ENCODE peak calls at places on chromosomes 6 and 20, in four cellular contexts. One of them, this sample, is unnamed.

GRCh38 chr20:37308098-37309050 is 18.9 kb downstream of the MANBAL start:
- DNase-seq in body of pancreas: no peak
- DNase-seq in A673: no peak
- DNase-seq in astrocyte: no peak
- DNase-seq in this sample: no peak

GRCh38 chr6:125153541-125154183 is at the start of gene TPD52L1:
- DNase-seq in body of pancreas: peak; percentile 93
- DNase-seq in A673: peak; percentile 72
- DNase-seq in astrocyte: peak; percentile 62
- DNase-seq in this sample: no peak

GRCh38 chr6:86276056-86276455 is 633.4 kb upstream of the SYNCRIP start:
- DNase-seq in body of pancreas: no peak
- DNase-seq in A673: no peak
- DNase-seq in astrocyte: no peak
- DNase-seq in this sample: no peak

GRCh38 chr20:15596220-15596875 is 976.9 kb downstream of the KIF16B start:
- DNase-seq in body of pancreas: no peak
- DNase-seq in A673: no peak
- DNase-seq in astrocyte: no peak
- DNase-seq in this sample: no peak

GRCh38 chr6:111406200-111406711 is 76.8 kb downstream of the REV3L start:
- DNase-seq in body of pancreas: no peak
- DNase-seq in A673: no peak
- DNase-seq in astrocyte: no peak
- DNase-seq in this sample: no peak

GRCh38 chr6:77124604-77125003 is 338.7 kb downstream of the HTR1B start:
- DNase-seq in body of pancreas: no peak
- DNase-seq in A673: no peak
- DNase-seq in astrocyte: peak; percentile 0
- DNase-seq in this sample: no peak

GRCh38 chr20:31722388-31723281 is at the start of gene BCL2L1:
- DNase-seq in body of pancreas: peak; percentile 91
- DNase-seq in A673: peak; percentile 91
- DNase-seq in astrocyte: peak; percentile 67
- DNase-seq in this sample: peak; percentile 57

GRCh38 chr6:27863962-27864905 is 48.0 kb downstream of the OR2B2 start:
- DNase-seq in body of pancreas: no peak
- DNase-seq in A673: peak; percentile 34
- DNase-seq in astrocyte: no peak
- DNase-seq in this sample: no peak

GRCh38 chr6:107823047-107823557 is 1.0 kb downstream of the SCML4 start:
- DNase-seq in body of pancreas: no peak
- DNase-seq in A673: no peak
- DNase-seq in astrocyte: no peak
- DNase-seq in this sample: no peak

GRCh38 chr6:129929433-129929832 is 68.3 kb upstream of the TMEM244 start:
- DNase-seq in body of pancreas: no peak
- DNase-seq in A673: peak; percentile 97
- DNase-seq in astrocyte: peak; percentile 88
- DNase-seq in this sample: peak; percentile 49

GRCh38 chr6:122289721-122290501 is 109.5 kb upstream of the HSF2 start:
- DNase-seq in body of pancreas: no peak
- DNase-seq in A673: peak; percentile 51
- DNase-seq in astrocyte: peak; percentile 1
- DNase-seq in this sample: no peak

GRCh38 chr6:170208171-170208601 is 82.7 kb downstream of the DLL1 start:
- DNase-seq in body of pancreas: no peak
- DNase-seq in A673: no peak
- DNase-seq in astrocyte: no peak
- DNase-seq in this sample: no peak

GRCh38 chr20:47020231-47020630 is 125.6 kb downstream of the EYA2 start:
- DNase-seq in body of pancreas: no peak
- DNase-seq in A673: no peak
- DNase-seq in astrocyte: peak; percentile 3
- DNase-seq in this sample: peak; percentile 26

GRCh38 chr6:168884646-168885086 is 369.0 kb downstream of the THBS2 start:
- DNase-seq in body of pancreas: peak; percentile 68
- DNase-seq in A673: peak; percentile 73
- DNase-seq in astrocyte: no peak
- DNase-seq in this sample: no peak

GRCh38 chr6:167238694-167239467 is 52.2 kb upstream of the UNC93A start:
- DNase-seq in body of pancreas: no peak
- DNase-seq in A673: no peak
- DNase-seq in astrocyte: no peak
- DNase-seq in this sample: no peak

GRCh38 chr20:60254901-60255411 is 296.7 kb downstream of the CDH26 start:
- DNase-seq in body of pancreas: no peak
- DNase-seq in A673: no peak
- DNase-seq in astrocyte: peak; percentile 40
- DNase-seq in this sample: peak; percentile 11

GRCh38 chr6:159801935-159802334 is 1.9 kb downstream of the PNLDC1 start:
- DNase-seq in body of pancreas: no peak
- DNase-seq in A673: no peak
- DNase-seq in astrocyte: no peak
- DNase-seq in this sample: no peak

GRCh38 chr6:127514396-127515227 is 4.5 kb downstream of the MTCL3 start:
- DNase-seq in body of pancreas: peak; percentile 19
- DNase-seq in A673: peak; percentile 77
- DNase-seq in astrocyte: peak; percentile 67
- DNase-seq in this sample: no peak

GRCh38 chr6:127956260-127956888 is 55.5 kb upstream of the THEMIS start:
- DNase-seq in body of pancreas: no peak
- DNase-seq in A673: peak; percentile 34
- DNase-seq in astrocyte: no peak
- DNase-seq in this sample: no peak

GRCh38 chr6:71608646-71609045 is 277.7 kb upstream of the RIMS1 start:
- DNase-seq in body of pancreas: no peak
- DNase-seq in A673: no peak
- DNase-seq in astrocyte: peak; percentile 14
- DNase-seq in this sample: no peak

GRCh38 chr6:93318127-93318526 is 101.2 kb downstream of the EPHA7 start:
- DNase-seq in body of pancreas: no peak
- DNase-seq in A673: no peak
- DNase-seq in astrocyte: no peak
- DNase-seq in this sample: no peak

GRCh38 chr20:32285621-32286334 is 8.3 kb downstream of the KIF3B start:
- DNase-seq in body of pancreas: no peak
- DNase-seq in A673: peak; percentile 20
- DNase-seq in astrocyte: peak; percentile 34
- DNase-seq in this sample: no peak

GRCh38 chr6:94052754-94053153 is 633.4 kb upstream of the EPHA7 start:
- DNase-seq in body of pancreas: no peak
- DNase-seq in A673: peak; percentile 12
- DNase-seq in astrocyte: no peak
- DNase-seq in this sample: no peak

GRCh38 chr6:132227937-132228336 is 173.3 kb downstream of the MOXD1 start:
- DNase-seq in body of pancreas: no peak
- DNase-seq in A673: no peak
- DNase-seq in astrocyte: peak; percentile 91
- DNase-seq in this sample: peak; percentile 81

GRCh38 chr20:60132162-60132826 is 174.1 kb downstream of the CDH26 start:
- DNase-seq in body of pancreas: no peak
- DNase-seq in A673: no peak
- DNase-seq in astrocyte: no peak
- DNase-seq in this sample: no peak

GRCh38 chr6:14765106-14765505 is 480.8 kb upstream of the JARID2 start:
- DNase-seq in body of pancreas: no peak
- DNase-seq in A673: no peak
- DNase-seq in astrocyte: peak; percentile 27
- DNase-seq in this sample: no peak

GRCh38 chr20:19867940-19868371 is 109.9 kb downstream of the RIN2 start:
- DNase-seq in body of pancreas: no peak
- DNase-seq in A673: no peak
- DNase-seq in astrocyte: no peak
- DNase-seq in this sample: no peak

GRCh38 chr20:49293122-49293521 is 15.3 kb upstream of the ZNFX1 start:
- DNase-seq in body of pancreas: no peak
- DNase-seq in A673: no peak
- DNase-seq in astrocyte: no peak
- DNase-seq in this sample: no peak

GRCh38 chr6:33966536-33966935 is 162.7 kb upstream of the MLN start:
- DNase-seq in body of pancreas: peak; percentile 1
- DNase-seq in A673: no peak
- DNase-seq in astrocyte: no peak
- DNase-seq in this sample: no peak

DNA sequence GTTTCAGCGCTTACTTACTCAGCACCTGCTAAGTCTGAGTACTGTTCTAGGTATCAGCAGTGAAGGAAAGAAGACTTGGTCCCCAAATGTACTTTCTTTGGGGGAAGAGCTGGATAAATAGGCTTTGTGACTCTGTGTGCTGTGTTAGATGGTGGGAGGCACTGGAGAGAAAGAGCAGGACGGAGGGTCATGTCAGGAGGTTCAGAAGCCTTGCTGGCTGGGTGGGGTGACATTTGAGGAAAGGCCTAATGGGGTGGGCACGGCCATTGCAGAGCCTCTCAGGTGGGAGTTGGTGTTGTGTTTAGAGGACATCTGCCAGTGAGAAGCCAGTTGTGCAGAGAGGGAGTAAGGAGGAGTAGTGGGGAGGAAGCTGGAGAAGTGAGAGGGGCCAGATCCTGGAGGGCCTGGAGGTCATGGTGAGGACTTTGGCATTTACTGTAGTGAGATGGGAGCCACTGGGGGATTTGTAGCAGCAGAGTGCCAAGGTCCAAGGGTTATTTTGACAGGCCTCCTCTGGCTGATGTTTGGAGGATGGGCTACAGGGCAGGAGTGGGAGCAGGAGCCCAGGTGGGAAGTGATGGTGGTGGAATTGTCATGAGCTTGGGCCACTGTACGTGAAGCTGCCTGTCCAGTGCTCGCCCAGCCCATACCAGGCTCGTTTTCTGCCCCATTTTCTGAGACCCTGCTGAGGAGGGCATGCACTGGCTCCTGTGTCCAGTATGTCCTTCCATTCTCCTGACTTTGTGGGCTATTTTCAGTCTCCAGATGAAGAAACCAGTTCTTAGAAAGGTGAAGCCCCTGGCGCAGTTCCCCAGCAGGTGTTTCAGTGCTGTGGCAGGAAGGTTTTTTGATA is 886 bp downstream of the SDCBP2 start:
- DNase-seq in body of pancreas: no peak
- DNase-seq in A673: no peak
- DNase-seq in astrocyte: no peak
- DNase-seq in this sample: no peak
- H3K27ac ChIP-seq in body of pancreas: peak overlapping the region; percentile 91
- H3K27ac ChIP-seq in A673: peak overlapping the region; percentile 31
- H3K27ac ChIP-seq in astrocyte: no peak overlapping the region
- H3K27ac ChIP-seq in this sample: peak overlapping the region; percentile 21

DNA sequence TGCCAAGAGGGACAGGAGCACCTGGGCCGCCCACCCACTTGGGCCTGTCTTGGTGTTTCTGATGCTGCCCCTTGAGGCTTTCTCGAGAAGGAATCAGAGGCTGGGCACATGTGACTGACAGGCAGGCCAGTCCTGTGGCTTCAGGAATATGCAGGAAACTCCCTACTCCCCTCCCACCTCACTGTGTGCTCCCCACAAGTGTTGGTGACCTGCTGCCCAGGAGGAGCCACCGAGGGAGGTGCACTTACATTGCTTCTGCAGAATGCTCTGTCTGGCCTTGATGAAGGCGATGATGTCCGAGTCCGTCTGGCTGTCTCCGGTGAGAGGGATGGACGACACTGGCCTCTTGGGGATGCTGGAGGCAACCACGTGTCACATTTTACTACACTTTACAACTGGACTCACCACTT is 21.0 kb upstream of the KCNK16 start:
- DNase-seq in body of pancreas: no peak
- DNase-seq in A673: no peak
- DNase-seq in astrocyte: no peak
- DNase-seq in this sample: no peak
- TF ChIP-seq CTCF in body of pancreas: no peak
- TF ChIP-seq CTCF in A673: no peak
- TF ChIP-seq CTCF in astrocyte: no peak
- TF ChIP-seq CTCF in this sample: no peak

GRCh38 chr6:112988748-112989147 is 641.6 kb downstream of the RFPL4B start:
- DNase-seq in body of pancreas: no peak
- DNase-seq in A673: no peak
- DNase-seq in astrocyte: no peak
- DNase-seq in this sample: no peak
- H3K27ac ChIP-seq in body of pancreas: no peak overlapping the region
- H3K27ac ChIP-seq in A673: no peak overlapping the region
- H3K27ac ChIP-seq in astrocyte: no peak overlapping the region
- H3K27ac ChIP-seq in this sample: no peak overlapping the region

DNA sequence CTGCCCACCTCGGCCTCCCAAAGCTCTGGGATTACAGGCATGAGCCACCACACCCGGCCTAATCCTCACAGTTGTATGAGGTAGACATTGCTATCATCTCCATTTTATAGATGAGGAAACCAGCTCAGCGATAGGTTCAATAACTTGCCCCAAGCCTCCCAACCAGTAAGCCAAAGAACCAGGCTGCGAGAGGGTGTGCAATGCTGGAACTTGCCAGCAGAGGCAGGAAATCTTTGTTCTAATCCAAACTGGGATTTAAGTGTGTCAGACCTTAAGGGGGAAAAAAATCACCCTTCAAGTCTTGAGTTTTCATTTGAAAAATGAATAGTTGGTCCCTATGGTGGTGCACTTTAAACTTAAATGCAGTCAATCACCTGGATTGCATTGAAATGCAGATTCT is 20.1 kb upstream of the RNGTT start:
- DNase-seq in body of pancreas: peak; percentile 23
- DNase-seq in A673: peak; percentile 62
- DNase-seq in astrocyte: peak; percentile 8
- DNase-seq in this sample: no peak
- TF ChIP-seq CTCF in body of pancreas: peak; percentile 43
- TF ChIP-seq CTCF in A673: peak; percentile 62
- TF ChIP-seq CTCF in astrocyte: peak; percentile 57
- TF ChIP-seq CTCF in this sample: peak; percentile 68